ENCODE peak calls at places on chromosome 22, in five cellular contexts. J, B, H, E and Y are unnamed samples.

GRCh38 chr22:47039356-47039755 is 276.9 kb downstream of the TBC1D22A start:
- DNase-seq in J (no peak), B (no peak), H (no peak), E (no peak), Y (no peak)

GRCh38 chr22:42236848-42237247 is 33.6 kb downstream of the TCF20 start:
- DNase-seq in J (no peak), B (no peak), H (no peak), E (no peak), Y (no peak)

GRCh38 chr22:36546092-36546804 is 17.3 kb upstream of the EIF3D start:
- DNase-seq in J (peak; percentile 74), B (peak; percentile 92), H (peak; percentile 76), E (peak; percentile 88), Y (peak; percentile 26)

GRCh38 chr22:36452473-36453265 is 28.8 kb downstream of the TXN2 start:
- DNase-seq in J (no peak), B (peak; percentile 55), H (no peak), E (no peak), Y (no peak)

GRCh38 chr22:27386186-27386585 is 415.4 kb downstream of the MN1 start:
- DNase-seq in J (no peak), B (no peak), H (no peak), E (no peak), Y (peak; percentile 66)

GRCh38 chr22:42670921-42671709 is 21.9 kb upstream of the CYB5R3 start:
- DNase-seq in J (no peak), B (no peak), H (no peak), E (no peak), Y (no peak)

GRCh38 chr22:43624144-43624998 is 187.7 kb downstream of the EFCAB6 start:
- DNase-seq in J (peak; percentile 40), B (no peak), H (no peak), E (no peak), Y (no peak)

GRCh38 chr22:27278986-27279385 is 522.6 kb downstream of the MN1 start:
- DNase-seq in J (peak; percentile 36), B (no peak), H (no peak), E (no peak), Y (no peak)

GRCh38 chr22:44547371-44547770 is 49.3 kb upstream of the RTL6 start:
- DNase-seq in J (no peak), B (no peak), H (no peak), E (no peak), Y (no peak)

GRCh38 chr22:38305481-38306448 is 11.5 kb downstream of the CSNK1E start:
- DNase-seq in J (peak; percentile 58), B (peak; percentile 87), H (peak; percentile 63), E (peak; percentile 49), Y (peak; percentile 93)

GRCh38 chr22:38871360-38872171 is 450 bp downstream of the CBX6 start:
- DNase-seq in J (peak; percentile 64), B (peak; percentile 81), H (no peak), E (peak; percentile 46), Y (no peak)

GRCh38 chr22:21936151-21936778 is 16.4 kb downstream of the PPM1F start:
- DNase-seq in J (peak; percentile 28), B (no peak), H (no peak), E (no peak), Y (no peak)

GRCh38 chr22:37146507-37147180 is 3.1 kb downstream of the IL2RB start:
- DNase-seq in J (no peak), B (no peak), H (no peak), E (no peak), Y (no peak)

GRCh38 chr22:23239429-23239828 is 59.1 kb downstream of the BCR start:
- DNase-seq in J (no peak), B (no peak), H (no peak), E (no peak), Y (no peak)